ENCODE peak calls at places on chromosomes 5 and 9, in ten cellular contexts. U is GM23248, P is A549, W is AG04450, F is left ventricle myocardium inferior, S is tibial artery, C is iPS DF 6.9, M is Peyer's patch, I is cardiac muscle cell, Y is right lobe of liver. V is an unnamed sample.

GRCh38 chr5:175826980-175827379 is 44.4 kb upstream of the CPLX2 start:
- DNase-seq in P (peak), U (no peak), W (no peak), M (no peak), C (no peak), F (no peak), Y (no peak), S (no peak), I (no peak), V (no peak)

GRCh38 chr5:15326932-15327331 is 173.0 kb upstream of the FBXL7 start:
- DNase-seq in F (no peak), Y (no peak), S (no peak), M (no peak), W (no peak), U (no peak), C (no peak), P (no peak), I (no peak), V (no peak)

GRCh38 chr5:161966544-161966943 is 101.0 kb upstream of the GABRG2 start:
- DNase-seq in S (no peak), P (peak), Y (no peak), U (no peak), F (no peak), M (no peak), I (no peak), C (no peak), W (no peak), V (peak)

GRCh38 chr5:126917918-126918623 is 112.3 kb downstream of the MARCHF3 start:
- DNase-seq in Y (no peak), S (no peak), I (peak), C (no peak), F (no peak), U (peak), W (no peak), P (peak), M (no peak), V (peak)

GRCh38 chr9:38263534-38263933 is 129.0 kb upstream of the ALDH1B1 start:
- DNase-seq in C (no peak), P (peak), W (no peak), F (no peak), I (peak), U (peak), Y (no peak), S (no peak), M (no peak), V (no peak)

GRCh38 chr5:79225026-79225425 is 10.9 kb upstream of the JMY start:
- DNase-seq in M (no peak), P (no peak), W (peak), U (peak), F (no peak), Y (no peak), I (no peak), S (no peak), C (no peak), V (no peak)

GRCh38 chr5:155759252-155759651 is 567.7 kb upstream of the SGCD start:
- DNase-seq in S (no peak), Y (no peak), C (no peak), I (no peak), W (no peak), M (no peak), P (no peak), F (no peak), U (no peak), V (no peak)

GRCh38 chr5:170121321-170121720 is 15.6 kb downstream of the FOXI1 start:
- DNase-seq in S (no peak), W (peak), U (peak), F (no peak), M (no peak), Y (no peak), I (no peak), C (no peak), P (no peak), V (no peak)

GRCh38 chr5:312845-313244 is 8.7 kb upstream of the AHRR start:
- DNase-seq in U (no peak), Y (no peak), W (no peak), F (peak), S (no peak), C (no peak), M (no peak), P (no peak), I (no peak), V (no peak)

DNA sequence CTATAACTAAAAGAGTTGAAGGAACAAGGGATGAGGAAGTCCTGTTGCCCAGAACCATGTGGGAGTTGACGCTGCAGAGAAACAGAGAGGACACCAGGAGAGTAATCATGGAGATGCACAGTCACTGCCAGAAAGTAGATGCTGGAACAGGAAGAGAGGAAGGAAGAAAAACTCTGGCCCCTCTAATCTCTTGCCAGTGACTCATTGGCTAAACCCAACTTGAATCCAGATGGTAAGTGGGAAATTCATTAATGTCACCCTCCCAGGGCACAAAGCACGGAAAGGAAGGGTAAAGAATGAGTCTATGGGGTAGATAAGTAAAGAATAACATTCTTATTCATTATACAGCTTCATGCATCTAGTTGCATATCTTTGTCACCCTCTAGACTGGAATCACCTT is 631.9 kb downstream of the PRELID2 start:
- DNase-seq in C (no peak), W (no peak), P (no peak), F (no peak), Y (no peak), I (no peak), M (no peak), U (peak), S (no peak), V (no peak)
- H3K27ac ChIP-seq in C (no peak), W (no peak), P (no peak), F (no peak), Y (no peak), I (no peak), M (no peak), U (no peak), S (no peak), V (no peak)

GRCh38 chr9:136846376-136847064 is 2.7 kb upstream of the PHPT1 start:
- DNase-seq in U (peak), C (no peak), F (no peak), M (no peak), I (no peak), W (no peak), Y (no peak), S (no peak), P (no peak), V (no peak)

GRCh38 chr9:136847827-136848392 is 1.3 kb upstream of the PHPT1 start:
- DNase-seq in F (peak), P (peak), W (peak), M (peak), I (peak), U (peak), S (peak), C (no peak), Y (peak), V (peak)

GRCh38 chr9:136845465-136846261 is 3.4 kb downstream of the AJM1 start:
- DNase-seq in Y (no peak), U (no peak), S (no peak), P (no peak), I (no peak), F (no peak), M (no peak), W (no peak), C (no peak), V (no peak)

GRCh38 chr9:136848393-136849037 is 694 bp upstream of the PHPT1 start:
- DNase-seq in S (peak), U (peak), C (no peak), W (no peak), Y (no peak), F (peak), I (peak), M (peak), P (peak), V (no peak)

DNA sequence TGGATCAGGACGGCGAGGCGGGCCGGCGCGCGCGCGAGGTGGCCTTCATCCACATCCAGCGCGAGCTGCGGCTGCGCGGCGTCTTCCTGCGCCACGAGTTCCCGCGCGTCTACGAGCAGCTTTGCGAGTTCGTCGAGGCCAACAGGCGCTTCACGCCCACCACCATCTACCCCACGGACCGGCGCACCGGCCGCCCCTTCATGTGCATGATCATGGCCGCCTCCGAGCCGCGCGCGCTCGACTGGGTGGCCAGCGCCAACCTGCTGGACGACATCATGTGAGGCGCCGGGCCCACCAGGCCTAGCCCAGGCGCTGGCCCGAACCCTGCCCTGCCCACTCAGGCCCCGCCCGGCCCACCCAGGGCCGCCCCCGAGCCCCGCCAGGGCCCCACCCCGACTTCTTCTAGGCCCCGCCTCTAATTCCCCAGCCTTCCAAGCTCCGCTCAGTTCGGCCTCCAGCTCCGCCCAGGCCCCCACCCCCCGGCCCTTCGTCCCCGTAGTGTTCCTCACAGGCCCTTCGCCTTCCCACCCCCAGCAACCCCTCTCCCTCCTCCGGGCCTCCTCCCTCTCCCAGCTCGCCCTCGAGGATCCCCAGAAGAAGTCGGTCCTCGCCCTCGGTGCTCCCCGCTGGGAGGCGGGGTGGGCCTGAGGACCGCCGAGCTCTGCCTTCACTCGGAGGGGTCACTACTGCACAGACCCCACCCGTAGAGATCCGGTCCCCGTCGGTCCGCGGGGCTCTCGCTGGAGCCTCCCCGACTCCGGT is 2.0 kb upstream of the PHPT1 start:
- DNase-seq in W (no peak), U (peak), C (no peak), F (peak), P (peak), M (peak), Y (peak), I (peak), S (no peak), V (peak)
- H3K4me3 ChIP-seq in W (peak), U (peak), C (peak), F (peak), P (peak), M (peak), Y (peak), I (peak), S (peak), V (no peak)

GRCh38 chr5:135539430-135540005 is 3.8 kb upstream of the NEUROG1 start:
- DNase-seq in U (no peak), W (no peak), P (no peak), M (no peak), I (no peak), Y (no peak), S (no peak), C (no peak), F (no peak), V (no peak)

GRCh38 chr5:135537271-135537670 is 1.5 kb upstream of the NEUROG1 start:
- DNase-seq in U (no peak), I (no peak), S (no peak), M (no peak), P (no peak), C (no peak), F (no peak), Y (no peak), W (no peak), V (no peak)

GRCh38 chr5:135537745-135538144 is 2.0 kb upstream of the NEUROG1 start:
- DNase-seq in M (no peak), P (no peak), F (no peak), W (no peak), I (no peak), C (no peak), U (no peak), S (no peak), Y (no peak), V (no peak)

GRCh38 chr5:135535820-135536801 is at the start of gene NEUROG1:
- DNase-seq in S (no peak), P (no peak), F (no peak), Y (no peak), I (no peak), W (no peak), U (no peak), M (no peak), C (no peak), V (no peak)

GRCh38 chr5:135538261-135538660 is 2.5 kb upstream of the NEUROG1 start:
- DNase-seq in U (no peak), C (no peak), F (no peak), I (no peak), M (no peak), Y (no peak), W (no peak), S (no peak), P (no peak), V (no peak)
- H3K27ac ChIP-seq in U (no peak), C (no peak), F (no peak), I (no peak), M (no peak), Y (no peak), W (no peak), S (no peak), P (no peak), V (no peak)

GRCh38 chr9:1042466-1042865 is 7.7 kb upstream of the DMRT2 start:
- DNase-seq in I (peak), C (no peak), F (no peak), S (no peak), U (no peak), P (no peak), M (no peak), W (no peak), Y (no peak), V (peak)
- H3K4me3 ChIP-seq in I (peak), C (peak), F (peak), S (peak), U (no peak), P (no peak), M (no peak), W (no peak), Y (no peak), V (peak)

DNA sequence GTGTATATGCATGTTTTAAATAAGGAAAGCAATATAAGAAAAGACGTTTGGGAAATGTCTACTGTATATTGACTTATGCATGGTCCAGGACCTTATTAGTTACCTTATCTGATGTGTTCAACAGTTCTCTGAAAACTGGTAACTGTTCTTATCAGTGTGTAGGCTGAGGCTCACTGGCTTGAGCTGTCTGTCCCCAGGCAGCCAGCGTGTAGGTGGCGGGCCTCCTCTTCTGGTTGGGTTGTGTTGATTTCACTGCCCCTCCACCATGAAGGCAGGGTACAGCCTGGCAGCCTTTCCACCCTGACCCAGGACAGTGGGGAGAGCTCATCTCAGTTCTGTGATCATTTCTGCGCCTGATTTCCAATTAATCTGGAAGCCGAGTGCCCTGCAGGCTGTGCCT is 38.7 kb upstream of the SEMA4D start:
- DNase-seq in C (no peak), U (no peak), M (no peak), S (no peak), I (no peak), P (no peak), W (no peak), F (no peak), Y (no peak), V (no peak)
- H3K27ac ChIP-seq in C (no peak), U (no peak), M (peak), S (no peak), I (no peak), P (no peak), W (no peak), F (no peak), Y (no peak), V (no peak)

GRCh38 chr5:33890147-33890546 is 1.6 kb downstream of the ADAMTS12 start:
- DNase-seq in Y (no peak), P (no peak), I (peak), F (no peak), C (no peak), M (no peak), U (peak), S (no peak), W (no peak), V (no peak)

GRCh38 chr5:33894566-33894965 is 2.8 kb upstream of the ADAMTS12 start:
- DNase-seq in Y (no peak), M (no peak), S (no peak), F (no peak), C (no peak), W (no peak), U (peak), P (peak), I (no peak), V (no peak)

GRCh38 chr5:33891731-33892418 is at the start of gene ADAMTS12:
- DNase-seq in C (no peak), I (peak), U (peak), F (peak), P (peak), W (peak), S (no peak), Y (peak), M (no peak), V (peak)

GRCh38 chr5:33890633-33891032 is 1.2 kb downstream of the ADAMTS12 start:
- DNase-seq in F (no peak), I (peak), C (no peak), M (no peak), P (peak), W (no peak), Y (no peak), S (no peak), U (peak), V (no peak)

DNA sequence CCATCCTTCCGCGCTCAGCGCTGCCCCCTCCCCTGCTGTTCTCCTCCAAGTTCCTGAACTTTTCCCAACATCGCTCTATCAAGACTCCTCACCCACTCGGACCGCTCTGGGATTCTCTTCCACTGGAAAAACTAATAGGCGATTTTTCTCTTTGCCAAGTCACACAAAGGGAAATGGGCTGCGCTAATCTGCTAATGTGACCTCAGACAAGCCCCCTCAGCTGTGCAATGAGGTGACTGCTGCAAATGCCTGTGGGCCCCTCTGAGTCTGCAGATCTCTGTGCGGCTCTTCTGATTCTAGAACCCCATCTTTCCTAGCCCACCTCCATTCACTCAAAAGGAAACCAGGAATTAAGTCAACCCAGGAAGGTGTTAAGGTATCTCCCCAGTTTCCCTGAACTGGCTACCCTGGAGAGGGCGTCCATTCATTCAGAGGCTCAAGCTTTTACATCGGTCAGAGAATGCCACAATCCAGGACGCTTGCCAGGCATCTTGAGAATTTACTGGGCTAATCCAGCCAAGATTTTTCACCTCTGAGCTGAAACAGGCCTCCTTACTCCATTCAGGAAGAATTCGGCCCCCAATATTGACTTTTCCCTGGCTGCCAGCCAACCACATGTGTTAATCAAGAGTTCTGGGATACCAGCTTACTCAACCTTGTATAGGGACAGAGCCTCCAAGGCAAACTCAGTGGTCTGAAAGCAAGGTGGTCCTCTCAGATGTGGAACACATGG is 795 bp upstream of the ADAMTS12 start:
- DNase-seq in Y (no peak), S (no peak), F (no peak), C (no peak), M (no peak), U (peak), I (peak), W (peak), P (peak), V (peak)
- H3K4me3 ChIP-seq in Y (peak), S (peak), F (peak), C (peak), M (peak), U (peak), I (peak), W (peak), P (peak), V (no peak)